ENCODE peak calls at places on chromosomes 2 and 18, in six cellular contexts. One of them, this sample, is unnamed.

GRCh38 chr2:239109041-239109915 is 261.4 kb downstream of the TWIST2 start:
- DNase-seq in left lung: no peak
- DNase-seq in psoas muscle: peak; percentile 80
- DNase-seq in GM23338: no peak
- DNase-seq in A549: peak; percentile 31
- DNase-seq in AG10803: peak; percentile 28
- DNase-seq in this sample: no peak

GRCh38 chr2:102803897-102804217 is 42.0 kb downstream of the TMEM182 start:
- DNase-seq in left lung: no peak
- DNase-seq in psoas muscle: peak; percentile 56
- DNase-seq in GM23338: no peak
- DNase-seq in A549: no peak
- DNase-seq in AG10803: no peak
- DNase-seq in this sample: no peak

GRCh38 chr2:240989451-240990265 is 8.8 kb upstream of the SNED1 start:
- DNase-seq in left lung: peak; percentile 69
- DNase-seq in psoas muscle: peak; percentile 83
- DNase-seq in GM23338: peak; percentile 63
- DNase-seq in A549: peak; percentile 74
- DNase-seq in AG10803: peak; percentile 32
- DNase-seq in this sample: no peak

GRCh38 chr2:65639156-65639876 is 206.9 kb upstream of the SPRED2 start:
- DNase-seq in left lung: no peak
- DNase-seq in psoas muscle: no peak
- DNase-seq in GM23338: no peak
- DNase-seq in A549: no peak
- DNase-seq in AG10803: peak; percentile 34
- DNase-seq in this sample: peak; percentile 94

GRCh38 chr2:88097192-88097591 is 29.6 kb downstream of the SMYD1 start:
- DNase-seq in left lung: no peak
- DNase-seq in psoas muscle: no peak
- DNase-seq in GM23338: no peak
- DNase-seq in A549: no peak
- DNase-seq in AG10803: no peak
- DNase-seq in this sample: no peak

GRCh38 chr2:28355521-28356094 is 37.0 kb upstream of the FOSL2 start:
- DNase-seq in left lung: no peak
- DNase-seq in psoas muscle: peak; percentile 83
- DNase-seq in GM23338: no peak
- DNase-seq in A549: no peak
- DNase-seq in AG10803: no peak
- DNase-seq in this sample: no peak

GRCh38 chr18:11859903-11860407 is 8.7 kb downstream of the CHMP1B start:
- DNase-seq in left lung: no peak
- DNase-seq in psoas muscle: no peak
- DNase-seq in GM23338: no peak
- DNase-seq in A549: peak; percentile 92
- DNase-seq in AG10803: peak; percentile 48
- DNase-seq in this sample: no peak

GRCh38 chr2:126513033-126513432 is 142.9 kb upstream of the GYPC start:
- DNase-seq in left lung: no peak
- DNase-seq in psoas muscle: no peak
- DNase-seq in GM23338: no peak
- DNase-seq in A549: no peak
- DNase-seq in AG10803: no peak
- DNase-seq in this sample: no peak

GRCh38 chr2:234290671-234291070 is 206.2 kb downstream of the ARL4C start:
- DNase-seq in left lung: no peak
- DNase-seq in psoas muscle: no peak
- DNase-seq in GM23338: no peak
- DNase-seq in A549: no peak
- DNase-seq in AG10803: no peak
- DNase-seq in this sample: no peak

GRCh38 chr18:22286576-22286975 is 117.2 kb downstream of the GATA6 start:
- DNase-seq in left lung: no peak
- DNase-seq in psoas muscle: no peak
- DNase-seq in GM23338: no peak
- DNase-seq in A549: peak; percentile 77
- DNase-seq in AG10803: no peak
- DNase-seq in this sample: no peak

GRCh38 chr2:196181484-196181883 is 10.1 kb upstream of the STK17B start:
- DNase-seq in left lung: no peak
- DNase-seq in psoas muscle: no peak
- DNase-seq in GM23338: no peak
- DNase-seq in A549: no peak
- DNase-seq in AG10803: no peak
- DNase-seq in this sample: no peak

GRCh38 chr2:227889336-227889735 is 17.9 kb downstream of the DAW1 start:
- DNase-seq in left lung: no peak
- DNase-seq in psoas muscle: no peak
- DNase-seq in GM23338: no peak
- DNase-seq in A549: no peak
- DNase-seq in AG10803: no peak
- DNase-seq in this sample: no peak

GRCh38 chr18:76212958-76213357 is 282.1 kb downstream of the ZNF516 start:
- DNase-seq in left lung: no peak
- DNase-seq in psoas muscle: no peak
- DNase-seq in GM23338: peak; percentile 9
- DNase-seq in A549: no peak
- DNase-seq in AG10803: no peak
- DNase-seq in this sample: no peak

GRCh38 chr18:76203552-76203951 is 291.5 kb downstream of the ZNF516 start:
- DNase-seq in left lung: no peak
- DNase-seq in psoas muscle: no peak
- DNase-seq in GM23338: no peak
- DNase-seq in A549: no peak
- DNase-seq in AG10803: no peak
- DNase-seq in this sample: no peak

GRCh38 chr18:76205906-76206305 is 289.1 kb downstream of the ZNF516 start:
- DNase-seq in left lung: no peak
- DNase-seq in psoas muscle: no peak
- DNase-seq in GM23338: no peak
- DNase-seq in A549: no peak
- DNase-seq in AG10803: no peak
- DNase-seq in this sample: no peak

GRCh38 chr18:76209597-76209996 is 285.4 kb downstream of the ZNF516 start:
- DNase-seq in left lung: no peak
- DNase-seq in psoas muscle: no peak
- DNase-seq in GM23338: no peak
- DNase-seq in A549: no peak
- DNase-seq in AG10803: peak; percentile 66
- DNase-seq in this sample: peak; percentile 19

DNA sequence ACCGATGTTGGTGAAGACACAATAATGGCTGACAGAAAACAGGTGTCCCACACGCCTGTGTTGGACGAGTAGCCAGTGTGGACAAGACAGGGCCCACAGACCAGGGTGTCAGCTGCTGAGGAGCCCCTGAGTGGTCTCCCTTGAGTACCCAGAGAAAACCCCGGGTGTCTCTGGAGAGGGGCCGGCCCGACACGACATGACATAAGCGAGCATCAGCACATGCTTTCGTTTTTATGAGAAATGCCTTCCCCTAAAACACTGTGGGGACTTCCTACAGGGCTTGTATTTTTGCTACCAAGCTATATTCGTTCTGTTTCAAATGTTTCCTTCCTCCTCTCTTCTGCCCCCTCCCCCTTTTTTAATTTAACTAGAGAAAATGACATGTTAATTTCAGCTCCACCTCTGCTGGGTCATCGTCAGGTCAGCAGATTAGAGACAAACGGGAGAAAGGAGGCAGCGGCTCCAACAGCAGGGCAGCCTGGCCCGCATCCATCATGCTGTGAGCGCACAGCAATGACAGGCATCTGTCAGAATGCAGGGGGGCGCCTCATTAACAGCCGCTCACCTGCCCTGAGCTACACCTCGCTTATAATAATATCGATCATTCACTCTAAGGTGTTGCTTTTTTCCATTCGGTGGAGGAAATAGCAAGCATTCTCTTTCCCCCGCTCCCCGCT is 286.3 kb downstream of the ZNF516 start:
- DNase-seq in left lung: no peak
- DNase-seq in psoas muscle: no peak
- DNase-seq in GM23338: peak; percentile 8
- DNase-seq in A549: no peak
- DNase-seq in AG10803: no peak
- DNase-seq in this sample: no peak
- H3K4me3 ChIP-seq in left lung: no peak overlapping the region
- H3K4me3 ChIP-seq in psoas muscle: no peak overlapping the region
- H3K4me3 ChIP-seq in GM23338: no peak overlapping the region
- H3K4me3 ChIP-seq in A549: no peak overlapping the region
- H3K4me3 ChIP-seq in AG10803: peak overlapping the region; percentile 44
- H3K4me3 ChIP-seq in this sample: no peak overlapping the region

GRCh38 chr2:9573013-9573708 is 17.5 kb upstream of the ADAM17 start:
- DNase-seq in left lung: no peak
- DNase-seq in psoas muscle: no peak
- DNase-seq in GM23338: no peak
- DNase-seq in A549: no peak
- DNase-seq in AG10803: peak; percentile 34
- DNase-seq in this sample: no peak
- TF ChIP-seq CTCF in left lung: no peak
- TF ChIP-seq CTCF in psoas muscle: no peak
- TF ChIP-seq CTCF in GM23338: no peak
- TF ChIP-seq CTCF in A549: no peak
- TF ChIP-seq CTCF in AG10803: no peak
- TF ChIP-seq CTCF in this sample: no peak

GRCh38 chr2:237675326-237675725 is 47.9 kb downstream of the LRRFIP1 start:
- DNase-seq in left lung: no peak
- DNase-seq in psoas muscle: no peak
- DNase-seq in GM23338: no peak
- DNase-seq in A549: no peak
- DNase-seq in AG10803: no peak
- DNase-seq in this sample: no peak

GRCh38 chr2:237672731-237673129 is 45.3 kb downstream of the LRRFIP1 start:
- DNase-seq in left lung: no peak
- DNase-seq in psoas muscle: no peak
- DNase-seq in GM23338: no peak
- DNase-seq in A549: no peak
- DNase-seq in AG10803: no peak
- DNase-seq in this sample: no peak

GRCh38 chr2:237671466-237672173 is 44.2 kb downstream of the LRRFIP1 start:
- DNase-seq in left lung: no peak
- DNase-seq in psoas muscle: no peak
- DNase-seq in GM23338: no peak
- DNase-seq in A549: no peak
- DNase-seq in AG10803: no peak
- DNase-seq in this sample: no peak

GRCh38 chr2:237673130-237673921 is 45.9 kb downstream of the LRRFIP1 start:
- DNase-seq in left lung: peak; percentile 96
- DNase-seq in psoas muscle: peak; percentile 77
- DNase-seq in GM23338: peak; percentile 87
- DNase-seq in A549: peak; percentile 76
- DNase-seq in AG10803: peak; percentile 66
- DNase-seq in this sample: no peak

DNA sequence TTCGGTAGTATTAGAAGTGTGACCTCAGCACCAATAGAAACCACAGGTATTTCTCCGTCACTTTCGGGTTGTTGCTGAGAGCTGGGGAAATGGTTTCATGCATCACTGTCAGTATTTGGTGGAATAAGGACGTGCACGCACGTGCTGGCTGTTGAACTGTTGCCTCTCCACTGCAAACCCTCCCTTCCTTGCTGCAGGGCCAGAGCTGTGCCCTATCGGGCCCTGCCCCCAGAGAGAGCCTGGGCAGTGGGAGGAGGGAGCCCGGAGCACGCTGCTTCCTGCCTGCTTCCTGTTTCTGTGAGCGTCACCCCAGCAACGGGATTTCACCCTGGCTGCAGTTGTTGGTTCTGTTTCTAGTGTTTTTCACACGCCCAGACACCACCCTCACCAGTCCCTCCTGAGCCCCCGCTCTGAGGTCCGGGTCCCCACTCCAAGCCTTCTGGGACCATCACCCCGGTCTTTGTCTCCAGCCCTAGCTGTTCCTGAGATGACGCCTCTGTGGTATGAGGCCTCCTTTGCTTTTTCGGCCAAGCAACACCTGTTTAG is 47.4 kb downstream of the LRRFIP1 start:
- DNase-seq in left lung: peak; percentile 96
- DNase-seq in psoas muscle: peak; percentile 87
- DNase-seq in GM23338: peak; percentile 79
- DNase-seq in A549: no peak
- DNase-seq in AG10803: peak; percentile 78
- DNase-seq in this sample: peak; percentile 54
- H3K4me3 ChIP-seq in left lung: no peak overlapping the region
- H3K4me3 ChIP-seq in psoas muscle: peak overlapping the region; percentile 54
- H3K4me3 ChIP-seq in GM23338: peak overlapping the region; percentile 18
- H3K4me3 ChIP-seq in A549: no peak overlapping the region
- H3K4me3 ChIP-seq in AG10803: peak overlapping the region; percentile 29
- H3K4me3 ChIP-seq in this sample: peak overlapping the region; percentile 2

DNA sequence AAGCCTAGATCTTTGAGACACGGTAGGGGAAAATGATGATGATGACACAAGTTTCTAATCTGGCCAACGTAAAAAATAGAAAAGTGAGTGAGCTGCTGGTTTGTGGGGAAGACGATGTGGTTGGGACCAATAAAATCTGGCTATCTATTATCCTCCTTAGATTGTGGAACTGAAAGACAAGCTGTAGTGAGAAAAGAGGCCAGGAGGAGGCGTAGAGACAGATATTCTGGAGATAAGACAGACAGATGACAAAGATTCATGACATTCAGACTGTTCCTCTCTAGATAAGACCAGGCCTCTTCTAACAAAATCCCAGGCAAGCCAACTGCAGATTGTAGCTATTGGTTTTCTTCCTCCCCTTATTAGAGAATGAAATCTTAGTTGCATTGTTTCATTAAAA is 376.3 kb upstream of the UBE2E3 start:
- DNase-seq in left lung: no peak
- DNase-seq in psoas muscle: no peak
- DNase-seq in GM23338: peak; percentile 78
- DNase-seq in A549: peak; percentile 29
- DNase-seq in AG10803: no peak
- DNase-seq in this sample: no peak
- TF ChIP-seq CTCF in left lung: no peak
- TF ChIP-seq CTCF in psoas muscle: peak; percentile 19
- TF ChIP-seq CTCF in GM23338: peak; percentile 59
- TF ChIP-seq CTCF in A549: no peak
- TF ChIP-seq CTCF in AG10803: peak; percentile 31
- TF ChIP-seq CTCF in this sample: no peak

DNA sequence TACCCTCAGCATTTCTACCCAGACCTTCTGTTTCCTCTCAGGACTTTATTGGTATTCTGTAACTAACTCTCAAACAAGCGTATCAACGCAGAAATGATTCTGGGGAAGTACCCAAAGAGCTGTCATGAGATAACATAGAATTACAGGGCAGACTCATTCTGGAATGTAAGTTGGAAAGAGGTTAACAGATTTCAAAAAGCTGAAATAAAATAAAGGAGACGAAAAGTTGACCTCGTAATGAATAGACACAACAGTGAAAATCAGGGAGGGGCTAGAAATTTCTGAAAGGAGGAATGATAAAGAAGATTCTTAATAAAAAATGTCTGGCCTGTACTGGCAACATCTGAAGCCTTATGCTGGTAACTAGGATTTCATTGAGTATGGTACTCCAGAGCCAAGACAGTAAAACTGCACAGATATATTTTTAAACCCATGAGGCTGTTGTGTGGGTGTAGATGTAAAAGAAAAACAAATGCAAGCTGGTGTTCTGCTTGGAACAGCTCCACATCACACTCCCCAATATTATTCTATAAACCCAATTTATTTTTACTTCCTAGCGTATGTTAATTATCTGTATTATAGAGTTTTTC is 23.9 kb downstream of the RBMS1 start:
- DNase-seq in left lung: no peak
- DNase-seq in psoas muscle: no peak
- DNase-seq in GM23338: no peak
- DNase-seq in A549: no peak
- DNase-seq in AG10803: peak; percentile 72
- DNase-seq in this sample: no peak
- H3K4me3 ChIP-seq in left lung: no peak overlapping the region
- H3K4me3 ChIP-seq in psoas muscle: no peak overlapping the region
- H3K4me3 ChIP-seq in GM23338: no peak overlapping the region
- H3K4me3 ChIP-seq in A549: no peak overlapping the region
- H3K4me3 ChIP-seq in AG10803: no peak overlapping the region
- H3K4me3 ChIP-seq in this sample: no peak overlapping the region

GRCh38 chr2:187213788-187214187 is 234.3 kb downstream of the CALCRL start:
- DNase-seq in left lung: no peak
- DNase-seq in psoas muscle: no peak
- DNase-seq in GM23338: no peak
- DNase-seq in A549: no peak
- DNase-seq in AG10803: no peak
- DNase-seq in this sample: no peak
- TF ChIP-seq CTCF in left lung: no peak
- TF ChIP-seq CTCF in psoas muscle: no peak
- TF ChIP-seq CTCF in GM23338: no peak
- TF ChIP-seq CTCF in A549: no peak
- TF ChIP-seq CTCF in AG10803: no peak
- TF ChIP-seq CTCF in this sample: no peak

This sample was measured in astrocyte of the cerebellum.